ENCODE peak calls at places on chromosomes 13 and 19, in five cellular contexts. One of them, this sample, is unnamed.

GRCh38 chr13:88183440-88183839 is 512.3 kb downstream of the SLITRK5 start:
- DNase-seq in lower lobe of right lung: no peak
- DNase-seq in brain microvascular endothelial cell: no peak
- DNase-seq in mammary epithelial cell: no peak
- DNase-seq in testis: no peak
- DNase-seq in this sample: no peak

GRCh38 chr19:33008738-33009137 is 36.7 kb downstream of the FAAP24 start:
- DNase-seq in lower lobe of right lung: no peak
- DNase-seq in brain microvascular endothelial cell: no peak
- DNase-seq in mammary epithelial cell: no peak
- DNase-seq in testis: no peak
- DNase-seq in this sample: no peak

GRCh38 chr19:4120531-4120930 is 3.4 kb downstream of the MAP2K2 start:
- DNase-seq in lower lobe of right lung: no peak
- DNase-seq in brain microvascular endothelial cell: peak
- DNase-seq in mammary epithelial cell: no peak
- DNase-seq in testis: no peak
- DNase-seq in this sample: no peak

GRCh38 chr13:109968876-109969577 is 182.6 kb upstream of the IRS2 start:
- DNase-seq in lower lobe of right lung: no peak
- DNase-seq in brain microvascular endothelial cell: no peak
- DNase-seq in mammary epithelial cell: no peak
- DNase-seq in testis: no peak
- DNase-seq in this sample: no peak

GRCh38 chr13:113176292-113176691 is 17.8 kb downstream of the PROZ start:
- DNase-seq in lower lobe of right lung: no peak
- DNase-seq in brain microvascular endothelial cell: no peak
- DNase-seq in mammary epithelial cell: no peak
- DNase-seq in testis: no peak
- DNase-seq in this sample: no peak

GRCh38 chr13:24905242-24905641 is 141.3 kb downstream of the RNF17 start:
- DNase-seq in lower lobe of right lung: no peak
- DNase-seq in brain microvascular endothelial cell: no peak
- DNase-seq in mammary epithelial cell: peak
- DNase-seq in testis: no peak
- DNase-seq in this sample: no peak

GRCh38 chr13:57858376-57858775 is 226.8 kb downstream of the PCDH17 start:
- DNase-seq in lower lobe of right lung: no peak
- DNase-seq in brain microvascular endothelial cell: no peak
- DNase-seq in mammary epithelial cell: no peak
- DNase-seq in testis: no peak
- DNase-seq in this sample: no peak

GRCh38 chr13:92175330-92175729 is 776.9 kb downstream of the GPC5 start:
- DNase-seq in lower lobe of right lung: no peak
- DNase-seq in brain microvascular endothelial cell: peak
- DNase-seq in mammary epithelial cell: peak
- DNase-seq in testis: peak
- DNase-seq in this sample: no peak

GRCh38 chr19:46206176-46206575 is 23.4 kb upstream of the IGFL1 start:
- DNase-seq in lower lobe of right lung: no peak
- DNase-seq in brain microvascular endothelial cell: no peak
- DNase-seq in mammary epithelial cell: peak
- DNase-seq in testis: no peak
- DNase-seq in this sample: no peak

GRCh38 chr13:91135949-91136348 is 211.5 kb upstream of the MIR17HG start:
- DNase-seq in lower lobe of right lung: no peak
- DNase-seq in brain microvascular endothelial cell: no peak
- DNase-seq in mammary epithelial cell: no peak
- DNase-seq in testis: no peak
- DNase-seq in this sample: no peak

GRCh38 chr13:33152389-33152788 is 133.2 kb downstream of the STARD13 start:
- DNase-seq in lower lobe of right lung: no peak
- DNase-seq in brain microvascular endothelial cell: no peak
- DNase-seq in mammary epithelial cell: no peak
- DNase-seq in testis: no peak
- DNase-seq in this sample: no peak

GRCh38 chr13:99033814-99034213 is 56.0 kb upstream of the DOCK9 start:
- DNase-seq in lower lobe of right lung: no peak
- DNase-seq in brain microvascular endothelial cell: no peak
- DNase-seq in mammary epithelial cell: peak
- DNase-seq in testis: no peak
- DNase-seq in this sample: no peak

GRCh38 chr13:35496761-35497386 is 20.4 kb upstream of the MAB21L1 start:
- DNase-seq in lower lobe of right lung: no peak
- DNase-seq in brain microvascular endothelial cell: no peak
- DNase-seq in mammary epithelial cell: no peak
- DNase-seq in testis: no peak
- DNase-seq in this sample: no peak

GRCh38 chr13:88411696-88412095 is 740.5 kb downstream of the SLITRK5 start:
- DNase-seq in lower lobe of right lung: no peak
- DNase-seq in brain microvascular endothelial cell: no peak
- DNase-seq in mammary epithelial cell: no peak
- DNase-seq in testis: no peak
- DNase-seq in this sample: no peak

GRCh38 chr13:45941261-45941660 is 89.7 kb upstream of the SIAH3 start:
- DNase-seq in lower lobe of right lung: no peak
- DNase-seq in brain microvascular endothelial cell: no peak
- DNase-seq in mammary epithelial cell: no peak
- DNase-seq in testis: no peak
- DNase-seq in this sample: no peak

GRCh38 chr13:21798181-21798580 is 127.3 kb downstream of the FGF9 start:
- DNase-seq in lower lobe of right lung: no peak
- DNase-seq in brain microvascular endothelial cell: no peak
- DNase-seq in mammary epithelial cell: no peak
- DNase-seq in testis: no peak
- DNase-seq in this sample: no peak

GRCh38 chr19:49217382-49217781 is 59.8 kb downstream of the TRPM4 start:
- DNase-seq in lower lobe of right lung: no peak
- DNase-seq in brain microvascular endothelial cell: peak
- DNase-seq in mammary epithelial cell: no peak
- DNase-seq in testis: no peak
- DNase-seq in this sample: no peak

GRCh38 chr13:44051923-44052322 is 172.2 kb downstream of the LACC1 start:
- DNase-seq in lower lobe of right lung: no peak
- DNase-seq in brain microvascular endothelial cell: peak
- DNase-seq in mammary epithelial cell: no peak
- DNase-seq in testis: no peak
- DNase-seq in this sample: no peak

GRCh38 chr19:13298565-13299481 is 148.6 kb downstream of the IER2 start:
- DNase-seq in lower lobe of right lung: no peak
- DNase-seq in brain microvascular endothelial cell: no peak
- DNase-seq in mammary epithelial cell: no peak
- DNase-seq in testis: no peak
- DNase-seq in this sample: no peak

GRCh38 chr19:10921199-10921879 is 7.1 kb downstream of the YIPF2 start:
- DNase-seq in lower lobe of right lung: no peak
- DNase-seq in brain microvascular endothelial cell: no peak
- DNase-seq in mammary epithelial cell: no peak
- DNase-seq in testis: no peak
- DNase-seq in this sample: no peak

GRCh38 chr13:95275322-95276118 is 25.7 kb downstream of the ABCC4 start:
- DNase-seq in lower lobe of right lung: no peak
- DNase-seq in brain microvascular endothelial cell: no peak
- DNase-seq in mammary epithelial cell: no peak
- DNase-seq in testis: no peak
- DNase-seq in this sample: no peak

GRCh38 chr13:64164435-64164834 is 2748.8 kb upstream of the PCDH20 start:
- DNase-seq in lower lobe of right lung: no peak
- DNase-seq in brain microvascular endothelial cell: no peak
- DNase-seq in mammary epithelial cell: no peak
- DNase-seq in testis: no peak
- DNase-seq in this sample: no peak

GRCh38 chr13:77222000-77222690 is 104.7 kb downstream of the MYCBP2 start:
- DNase-seq in lower lobe of right lung: no peak
- DNase-seq in brain microvascular endothelial cell: no peak
- DNase-seq in mammary epithelial cell: no peak
- DNase-seq in testis: no peak
- DNase-seq in this sample: no peak

DNA sequence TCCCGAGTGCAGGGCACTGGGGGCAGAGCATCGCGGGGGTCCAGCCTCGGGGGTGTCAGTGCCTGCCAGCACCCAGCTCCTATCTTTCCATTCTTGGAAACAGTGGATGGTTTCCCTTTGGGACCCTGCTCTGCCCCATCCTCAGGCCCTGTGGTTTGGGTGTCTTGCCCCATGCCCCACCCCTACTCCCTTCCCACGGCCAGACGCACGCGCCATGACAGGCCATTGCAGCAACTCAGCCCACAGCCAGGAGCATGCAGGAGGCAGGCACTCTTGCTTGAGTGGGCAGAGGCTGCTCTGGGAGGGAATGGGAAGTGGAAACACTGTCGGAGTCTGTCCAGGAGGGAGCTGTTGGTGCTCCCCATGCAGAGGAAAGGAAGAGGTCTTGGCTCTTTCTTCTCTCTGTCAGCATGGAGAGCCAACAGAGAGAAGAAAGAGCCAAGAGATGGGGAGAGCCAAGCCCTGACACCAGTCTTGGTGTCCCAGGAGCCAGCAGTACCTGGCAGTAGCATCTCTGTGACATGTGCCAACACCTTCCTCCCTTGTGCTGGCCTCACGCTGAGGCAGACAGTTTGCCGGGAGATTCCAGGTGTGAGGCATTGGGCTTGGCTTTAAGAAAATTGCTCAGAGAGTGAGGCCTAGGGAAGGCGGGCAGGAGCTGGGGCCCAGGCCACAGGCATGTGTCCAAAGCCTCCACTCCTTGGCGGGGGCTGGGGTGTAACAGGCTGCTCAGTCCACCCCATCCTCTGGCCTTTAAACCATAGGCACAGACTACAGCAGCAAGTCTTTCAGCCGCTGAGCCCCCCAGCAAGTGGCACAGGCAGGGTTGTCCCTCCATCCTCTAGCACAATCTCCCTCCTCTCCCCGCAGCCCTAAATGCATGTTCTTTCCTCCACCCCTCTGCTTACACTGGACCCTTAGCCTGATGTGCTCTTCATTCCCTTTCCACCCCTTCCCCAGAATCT is 86.7 kb upstream of the UQCRFS1 start:
- DNase-seq in lower lobe of right lung: no peak
- DNase-seq in brain microvascular endothelial cell: no peak
- DNase-seq in mammary epithelial cell: no peak
- DNase-seq in testis: no peak
- DNase-seq in this sample: no peak
- H3K4me3 ChIP-seq in lower lobe of right lung: no peak
- H3K4me3 ChIP-seq in brain microvascular endothelial cell: no peak
- H3K4me3 ChIP-seq in mammary epithelial cell: no peak
- H3K4me3 ChIP-seq in testis: no peak
- H3K4me3 ChIP-seq in this sample: no peak

GRCh38 chr19:18791315-18791678 is 192 bp upstream of the COMP start:
- DNase-seq in lower lobe of right lung: no peak
- DNase-seq in brain microvascular endothelial cell: no peak
- DNase-seq in mammary epithelial cell: no peak
- DNase-seq in testis: no peak
- DNase-seq in this sample: no peak

GRCh38 chr19:18794692-18795091 is 3.6 kb upstream of the COMP start:
- DNase-seq in lower lobe of right lung: no peak
- DNase-seq in brain microvascular endothelial cell: no peak
- DNase-seq in mammary epithelial cell: no peak
- DNase-seq in testis: no peak
- DNase-seq in this sample: no peak

GRCh38 chr19:18792661-18793060 is 1.6 kb upstream of the COMP start:
- DNase-seq in lower lobe of right lung: no peak
- DNase-seq in brain microvascular endothelial cell: no peak
- DNase-seq in mammary epithelial cell: no peak
- DNase-seq in testis: no peak
- DNase-seq in this sample: no peak

GRCh38 chr19:18794029-18794313 is 2.9 kb upstream of the COMP start:
- DNase-seq in lower lobe of right lung: no peak
- DNase-seq in brain microvascular endothelial cell: no peak
- DNase-seq in mammary epithelial cell: no peak
- DNase-seq in testis: no peak
- DNase-seq in this sample: no peak

DNA sequence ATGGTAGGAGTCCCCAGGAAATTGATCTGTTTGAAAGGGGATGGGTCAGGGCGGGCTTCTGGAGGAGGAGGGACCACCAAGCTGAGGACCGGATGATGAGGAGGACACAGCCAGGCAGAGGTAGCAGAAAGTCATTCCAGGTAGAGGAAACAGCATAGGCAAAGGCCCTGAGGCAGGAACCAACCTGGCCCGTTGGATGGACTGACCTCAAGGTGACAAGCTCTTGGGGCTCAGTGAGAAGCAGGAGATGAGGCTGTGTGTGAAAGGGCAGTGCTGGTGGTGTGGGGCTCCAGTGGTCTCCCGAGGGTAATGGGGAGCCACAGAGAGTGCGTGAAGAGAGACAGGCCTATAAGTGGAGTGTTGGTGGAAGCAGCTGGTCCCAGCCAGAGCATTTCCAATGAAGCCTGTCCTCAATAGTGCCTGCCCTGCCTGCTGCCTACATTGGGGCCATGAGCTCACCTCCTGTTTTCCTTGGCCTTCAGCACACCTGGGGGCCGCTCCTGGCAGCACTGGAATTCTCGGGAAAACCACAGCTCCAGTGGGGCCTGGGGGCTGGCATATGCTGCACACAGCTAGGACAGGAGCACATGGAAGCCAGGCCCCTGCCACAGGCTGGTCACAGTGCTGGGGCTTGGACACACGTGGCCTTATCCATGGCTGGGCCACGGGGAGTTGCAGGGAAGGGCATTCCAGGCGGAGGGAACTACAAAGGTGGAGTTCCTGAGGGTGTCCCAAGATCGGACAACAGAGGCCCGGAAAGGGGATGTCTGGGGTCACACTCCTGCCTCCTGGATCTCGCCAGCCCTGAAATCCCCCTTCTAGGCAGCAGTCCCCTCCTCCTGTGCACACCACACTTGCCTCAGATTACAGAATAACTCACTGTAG is 2.3 kb upstream of the COMP start:
- DNase-seq in lower lobe of right lung: no peak
- DNase-seq in brain microvascular endothelial cell: no peak
- DNase-seq in mammary epithelial cell: no peak
- DNase-seq in testis: no peak
- DNase-seq in this sample: no peak
- H3K4me3 ChIP-seq in lower lobe of right lung: no peak
- H3K4me3 ChIP-seq in brain microvascular endothelial cell: no peak
- H3K4me3 ChIP-seq in mammary epithelial cell: no peak
- H3K4me3 ChIP-seq in testis: no peak
- H3K4me3 ChIP-seq in this sample: no peak

GRCh38 chr13:106530209-106530906 is 5.1 kb downstream of the EFNB2 start:
- DNase-seq in lower lobe of right lung: no peak
- DNase-seq in brain microvascular endothelial cell: no peak
- DNase-seq in mammary epithelial cell: no peak
- DNase-seq in testis: no peak
- DNase-seq in this sample: no peak
- H3K4me3 ChIP-seq in lower lobe of right lung: peak
- H3K4me3 ChIP-seq in brain microvascular endothelial cell: peak
- H3K4me3 ChIP-seq in mammary epithelial cell: no peak
- H3K4me3 ChIP-seq in testis: no peak
- H3K4me3 ChIP-seq in this sample: no peak

GRCh38 chr13:27878274-27878673 is 41.5 kb upstream of the PDX1 start:
- DNase-seq in lower lobe of right lung: no peak
- DNase-seq in brain microvascular endothelial cell: no peak
- DNase-seq in mammary epithelial cell: no peak
- DNase-seq in testis: no peak
- DNase-seq in this sample: no peak
- H3K4me3 ChIP-seq in lower lobe of right lung: no peak
- H3K4me3 ChIP-seq in brain microvascular endothelial cell: no peak
- H3K4me3 ChIP-seq in mammary epithelial cell: no peak
- H3K4me3 ChIP-seq in testis: no peak
- H3K4me3 ChIP-seq in this sample: no peak

GRCh38 chr13:41499452-41499851 is 42.1 kb downstream of the RGCC start:
- DNase-seq in lower lobe of right lung: no peak
- DNase-seq in brain microvascular endothelial cell: no peak
- DNase-seq in mammary epithelial cell: no peak
- DNase-seq in testis: no peak
- DNase-seq in this sample: no peak
- H3K4me3 ChIP-seq in lower lobe of right lung: no peak
- H3K4me3 ChIP-seq in brain microvascular endothelial cell: no peak
- H3K4me3 ChIP-seq in mammary epithelial cell: no peak
- H3K4me3 ChIP-seq in testis: no peak
- H3K4me3 ChIP-seq in this sample: no peak